ENCODE peak calls at places on chromosomes 2 and 18, in eight cellular contexts. Y, B, J, I, U, O, K and N are unnamed samples.

GRCh38 chr2:109720379-109721116 is 73.6 kb upstream of the RGPD5 start:
- DNase-seq in Y (no peak), B (no peak), J (no peak), I (no peak), U (no peak), O (no peak), K (no peak), N (no peak)

GRCh38 chr18:76923485-76924085 is 101.2 kb downstream of the ZNF236 start:
- DNase-seq in Y (peak; percentile 47), B (peak; percentile 32), J (no peak), I (no peak), U (no peak), O (no peak), K (peak; percentile 5), N (peak; percentile 34)

GRCh38 chr18:48845174-48845573 is 105.6 kb downstream of the SMAD7 start:
- DNase-seq in Y (no peak), B (no peak), J (no peak), I (no peak), U (no peak), O (no peak), K (no peak), N (no peak)

GRCh38 chr2:191892391-191892790 is 45.5 kb upstream of the CAVIN2 start:
- DNase-seq in Y (no peak), B (peak; percentile 91), J (no peak), I (no peak), U (no peak), O (no peak), K (no peak), N (no peak)

GRCh38 chr2:233081232-233081730 is 21.1 kb downstream of the INPP5D start:
- DNase-seq in Y (no peak), B (no peak), J (no peak), I (peak; percentile 44), U (no peak), O (no peak), K (no peak), N (no peak)

GRCh38 chr2:28693223-28693622 is 58.4 kb upstream of the PPP1CB start:
- DNase-seq in Y (no peak), B (no peak), J (no peak), I (no peak), U (no peak), O (no peak), K (no peak), N (no peak)

GRCh38 chr2:71122917-71123316 is 7.1 kb downstream of the MCEE start:
- DNase-seq in Y (no peak), B (peak; percentile 24), J (no peak), I (no peak), U (no peak), O (no peak), K (no peak), N (no peak)

GRCh38 chr18:13416848-13417247 is 198.3 kb downstream of the LDLRAD4 start:
- DNase-seq in Y (no peak), B (no peak), J (no peak), I (no peak), U (no peak), O (no peak), K (no peak), N (no peak)

GRCh38 chr2:173590278-173590811 is 235.7 kb downstream of the CDCA7 start:
- DNase-seq in Y (no peak), B (peak; percentile 96), J (peak; percentile 93), I (no peak), U (peak; percentile 94), O (no peak), K (peak; percentile 38), N (peak; percentile 96)

GRCh38 chr2:51120754-51121280 is 88.9 kb upstream of the NRXN1 start:
- DNase-seq in Y (no peak), B (no peak), J (no peak), I (no peak), U (no peak), O (no peak), K (no peak), N (no peak)

GRCh38 chr2:98465456-98466201 is 21.0 kb downstream of the INPP4A start:
- DNase-seq in Y (no peak), B (no peak), J (no peak), I (peak; percentile 90), U (peak; percentile 52), O (peak; percentile 47), K (no peak), N (no peak)

GRCh38 chr18:3140986-3141639 is 78.7 kb downstream of the MYOM1 start:
- DNase-seq in Y (no peak), B (no peak), J (no peak), I (no peak), U (no peak), O (no peak), K (no peak), N (no peak)

GRCh38 chr2:236136483-236136882 is 31.7 kb downstream of the GBX2 start:
- DNase-seq in Y (no peak), B (no peak), J (no peak), I (no peak), U (no peak), O (no peak), K (no peak), N (no peak)

GRCh38 chr2:226802573-226802972 is 3.0 kb upstream of the IRS1 start:
- DNase-seq in Y (peak; percentile 10), B (peak; percentile 79), J (no peak), I (no peak), U (peak; percentile 68), O (no peak), K (no peak), N (peak; percentile 81)

GRCh38 chr18:46148810-46149209 is 44.6 kb downstream of the HAUS1 start:
- DNase-seq in Y (peak; percentile 61), B (peak; percentile 60), J (no peak), I (peak; percentile 12), U (peak; percentile 27), O (no peak), K (peak; percentile 41), N (no peak)

GRCh38 chr18:47931707-47932103 is 1.2 kb upstream of the SMAD2 start:
- DNase-seq in Y (no peak), B (no peak), J (no peak), I (peak; percentile 9), U (peak; percentile 25), O (no peak), K (no peak), N (no peak)